ENCODE peak calls at places on chromosomes 5 and 9, in five cellular contexts. X, H, L, I and J are unnamed samples.

GRCh38 chr9:138022121-138022741 is 144.6 kb downstream of the CACNA1B start:
- DNase-seq in L (no peak), I (no peak), X (no peak), H (no peak), J (no peak)

GRCh38 chr5:1108008-1108864 is 3.6 kb downstream of the SLC12A7 start:
- DNase-seq in H (no peak), I (no peak), L (no peak), X (no peak), J (no peak)

GRCh38 chr9:34446468-34446891 is 11.9 kb downstream of the FAM219A start:
- DNase-seq in X (peak), L (no peak), I (peak), H (no peak), J (no peak)

GRCh38 chr9:396397-396796 is 181.7 kb downstream of the DOCK8 start:
- DNase-seq in X (no peak), L (no peak), H (no peak), I (no peak), J (no peak)

GRCh38 chr9:137761793-137762192 is 115.8 kb upstream of the CACNA1B start:
- DNase-seq in H (no peak), L (no peak), X (no peak), I (no peak), J (no peak)

GRCh38 chr5:174145821-174146220 is 100.3 kb downstream of the NSG2 start:
- DNase-seq in L (no peak), I (no peak), X (peak), H (no peak), J (no peak)

GRCh38 chr5:79157289-79157688 is 45.7 kb downstream of the BHMT start:
- DNase-seq in H (no peak), I (no peak), L (no peak), X (no peak), J (no peak)

GRCh38 chr5:170885281-170885680 is 23.5 kb downstream of the RANBP17 start:
- DNase-seq in I (no peak), X (no peak), H (no peak), L (no peak), J (no peak)

GRCh38 chr5:76450059-76450458 is 47.0 kb downstream of the IQGAP2 start:
- DNase-seq in X (no peak), H (no peak), L (no peak), I (no peak), J (no peak)

GRCh38 chr9:120009856-120010255 is 570.1 kb downstream of the CDK5RAP2 start:
- DNase-seq in I (no peak), L (no peak), H (no peak), X (no peak), J (no peak)

GRCh38 chr5:69418559-69418958 is 3.6 kb downstream of the MARVELD2 start:
- DNase-seq in L (no peak), I (no peak), H (no peak), X (no peak), J (no peak)

GRCh38 chr5:1143670-1143951 is 31.7 kb upstream of the SLC12A7 start:
- DNase-seq in H (no peak), L (no peak), X (no peak), I (no peak), J (no peak)

GRCh38 chr5:138716456-138716924 is 36.7 kb upstream of the CTNNA1 start:
- DNase-seq in I (peak), L (no peak), X (peak), H (no peak), J (no peak)

GRCh38 chr5:149667084-149667826 is 62.9 kb upstream of the PPARGC1B start:
- DNase-seq in H (no peak), I (peak), L (no peak), X (peak), J (peak)

GRCh38 chr9:122546196-122546595 is 6.7 kb upstream of the OR1N2 start:
- DNase-seq in I (no peak), L (no peak), H (no peak), X (no peak), J (no peak)

GRCh38 chr9:129962889-129963703 is 79.9 kb downstream of the FNBP1 start:
- DNase-seq in L (peak), H (no peak), X (peak), I (peak), J (peak)

GRCh38 chr9:131140550-131140949 is 15.2 kb downstream of the NUP214 start:
- DNase-seq in X (no peak), I (no peak), H (no peak), L (no peak), J (no peak)

GRCh38 chr5:74352256-74352655 is 288.3 kb downstream of the ENC1 start:
- DNase-seq in I (no peak), L (no peak), X (no peak), H (no peak), J (no peak)

GRCh38 chr5:1654786-1655495 is 131.2 kb upstream of the LPCAT1 start:
- DNase-seq in H (no peak), L (no peak), I (no peak), X (no peak), J (no peak)

GRCh38 chr5:143434261-143435206 is 31.0 kb upstream of the NR3C1 start:
- DNase-seq in I (no peak), X (peak), H (no peak), L (no peak), J (no peak)

GRCh38 chr9:79360387-79361347 is 211.1 kb upstream of the TLE4 start:
- DNase-seq in I (peak), L (no peak), X (peak), H (no peak), J (no peak)

GRCh38 chr5:180334176-180334575 is 19.0 kb downstream of the GFPT2 start:
- DNase-seq in H (no peak), I (no peak), L (no peak), X (no peak), J (no peak)